ENCODE peak calls at places on chromosomes 3 and 15, in four cellular contexts. X, M, T and L are unnamed samples.

GRCh38 chr3:69855436-69856162 is 116.3 kb downstream of the MITF start:
- DNase-seq in X (no peak), M (peak), T (peak), L (peak)

GRCh38 chr3:160704006-160704405 is 27.0 kb downstream of the ARL14 start:
- DNase-seq in X (no peak), T (no peak), M (no peak), L (no peak)

GRCh38 chr3:134640872-134641470 is 9.9 kb downstream of the KY start:
- DNase-seq in M (peak), X (no peak), T (peak), L (peak)

GRCh38 chr15:89480505-89480904 is 15.9 kb downstream of the RHCG start:
- DNase-seq in X (no peak), M (no peak), T (no peak), L (no peak)

GRCh38 chr15:39781967-39782292 is 711 bp downstream of the FSIP1 start:
- DNase-seq in M (no peak), T (no peak), X (no peak), L (no peak)

GRCh38 chr15:81108427-81108826 is 25.6 kb upstream of the CFAP161 start:
- DNase-seq in M (no peak), T (peak), X (no peak), L (no peak)

GRCh38 chr3:14201881-14202684 is 23.5 kb downstream of the LSM3 start:
- DNase-seq in T (no peak), M (no peak), X (no peak), L (peak)

GRCh38 chr3:43497905-43498365 is 123.9 kb downstream of the ANO10 start:
- DNase-seq in M (no peak), X (no peak), T (no peak), L (peak)

GRCh38 chr15:47843124-47843663 is 125.9 kb downstream of the SEMA6D start:
- DNase-seq in M (no peak), X (no peak), T (no peak), L (no peak)

GRCh38 chr15:75843618-75844610 is 667 bp downstream of the UBE2Q2 start:
- DNase-seq in X (peak), T (peak), M (no peak), L (peak)

GRCh38 chr3:14531856-14532395 is 8.2 kb downstream of the GRIP2 start:
- DNase-seq in T (no peak), M (no peak), X (no peak), L (no peak)

GRCh38 chr3:138493804-138494606 is 59.6 kb downstream of the ESYT3 start:
- DNase-seq in M (peak), T (peak), X (no peak), L (peak)

GRCh38 chr3:110576962-110577361 is 494.7 kb upstream of the NECTIN3 start:
- DNase-seq in X (no peak), M (peak), T (peak), L (peak)

GRCh38 chr15:72117448-72117697 is 577 bp downstream of the MYO9A start:
- DNase-seq in X (peak), T (peak), M (peak), L (peak)

GRCh38 chr15:93072011-93072410 is 17.0 kb downstream of the RGMA start:
- DNase-seq in M (no peak), X (no peak), T (no peak), L (no peak)

GRCh38 chr3:52468336-52468735 is 12.9 kb downstream of the NISCH start:
- DNase-seq in T (no peak), X (no peak), M (no peak), L (no peak)

GRCh38 chr3:128800241-128801187 is 74.5 kb downstream of the RAB7A start:
- DNase-seq in X (no peak), M (no peak), T (no peak), L (no peak)

GRCh38 chr15:99507732-99508571 is 57.8 kb upstream of the MEF2A start:
- DNase-seq in M (no peak), X (no peak), T (no peak), L (no peak)

GRCh38 chr3:193021506-193022010 is 103.9 kb upstream of the MB21D2 start:
- DNase-seq in T (no peak), X (no peak), M (no peak), L (no peak)

GRCh38 chr3:14605070-14605469 is 46.5 kb upstream of the CCDC174 start:
- DNase-seq in X (no peak), M (peak), T (peak), L (peak)

GRCh38 chr3:73535137-73535536 is 89.6 kb downstream of the PDZRN3 start:
- DNase-seq in X (no peak), T (no peak), M (no peak), L (no peak)

GRCh38 chr3:170852307-170852706 is 17.7 kb downstream of the RPL22L1 start:
- DNase-seq in T (no peak), X (no peak), M (no peak), L (no peak)